ENCODE peak calls at places on chromosomes 4 and X, in four cellular contexts. X is WTC11, U is GM12878, H is HepG2. L is an unnamed sample.

GRCh38 chr4:13054410-13054970 is 429.6 kb downstream of the RAB28 start:
- DNase-seq in X (no peak), H (no peak), U (no peak), L (no peak)

GRCh38 chr4:144353240-144353639 is 212.7 kb upstream of the GYPA start:
- DNase-seq in U (no peak), X (no peak), H (no peak), L (no peak)

GRCh38 chrX:72620550-72621145 is 48.0 kb upstream of the HDAC8 start:
- DNase-seq in X (no peak), U (no peak), H (peak; percentile 2), L (peak; percentile 31)

GRCh38 chr4:83552924-83553323 is 17.0 kb downstream of the GPAT3 start:
- DNase-seq in X (no peak), H (no peak), U (no peak), L (peak; percentile 57)

GRCh38 chrX:75603833-75604232 is 81.0 kb upstream of the ZDHHC15 start:
- DNase-seq in U (no peak), H (peak; percentile 7), X (no peak), L (peak; percentile 24)

GRCh38 chr4:76589872-76590846 is 155.1 kb downstream of the SHROOM3 start:
- DNase-seq in H (peak; percentile 52), X (peak; percentile 88), U (no peak), L (no peak)

GRCh38 chrX:43964936-43965335 is 8.3 kb downstream of the NDP start:
- DNase-seq in X (no peak), H (no peak), U (no peak), L (no peak)

GRCh38 chrX:100872161-100872560 is 2.0 kb downstream of the NOX1 start:
- DNase-seq in U (no peak), X (no peak), H (no peak), L (no peak)

GRCh38 chr4:92299152-92299551 is 4.6 kb upstream of the GRID2 start:
- DNase-seq in U (no peak), X (no peak), H (no peak), L (no peak)

GRCh38 chrX:1809581-1809980 is 194.7 kb downstream of the ASMT start:
- DNase-seq in H (no peak), U (no peak), X (no peak), L (no peak)

GRCh38 chrX:1802912-1803311 is 188.1 kb downstream of the ASMT start:
- DNase-seq in U (no peak), H (no peak), X (no peak), L (no peak)

DNA sequence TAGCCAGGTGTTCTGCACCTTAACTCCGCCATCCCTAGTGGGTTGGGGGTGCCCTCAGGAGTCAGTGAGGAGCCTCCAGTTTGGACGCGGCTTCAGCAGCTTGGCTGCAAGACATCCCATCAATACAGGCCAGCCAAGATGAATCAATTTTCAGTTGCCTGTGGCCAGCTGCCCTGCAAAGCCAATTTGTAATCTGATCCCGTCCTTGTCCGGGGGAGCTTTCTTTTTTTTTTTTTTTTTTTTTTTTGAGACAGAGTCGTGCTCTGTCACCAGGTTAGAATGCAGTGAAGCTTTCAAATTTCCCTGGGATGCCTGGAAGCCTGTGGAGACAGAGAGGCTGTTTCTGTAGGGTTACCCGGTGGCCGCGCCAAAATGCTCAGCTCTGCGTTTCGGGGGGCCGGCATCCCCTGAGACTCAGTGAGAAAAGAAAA is 192.5 kb downstream of the ASMT start:
- DNase-seq in H (no peak), X (peak; percentile 34), U (no peak), L (no peak)
- TF ChIP-seq NR2C2 in H (no peak), X (no peak), U (no peak), L (no peak)

DNA sequence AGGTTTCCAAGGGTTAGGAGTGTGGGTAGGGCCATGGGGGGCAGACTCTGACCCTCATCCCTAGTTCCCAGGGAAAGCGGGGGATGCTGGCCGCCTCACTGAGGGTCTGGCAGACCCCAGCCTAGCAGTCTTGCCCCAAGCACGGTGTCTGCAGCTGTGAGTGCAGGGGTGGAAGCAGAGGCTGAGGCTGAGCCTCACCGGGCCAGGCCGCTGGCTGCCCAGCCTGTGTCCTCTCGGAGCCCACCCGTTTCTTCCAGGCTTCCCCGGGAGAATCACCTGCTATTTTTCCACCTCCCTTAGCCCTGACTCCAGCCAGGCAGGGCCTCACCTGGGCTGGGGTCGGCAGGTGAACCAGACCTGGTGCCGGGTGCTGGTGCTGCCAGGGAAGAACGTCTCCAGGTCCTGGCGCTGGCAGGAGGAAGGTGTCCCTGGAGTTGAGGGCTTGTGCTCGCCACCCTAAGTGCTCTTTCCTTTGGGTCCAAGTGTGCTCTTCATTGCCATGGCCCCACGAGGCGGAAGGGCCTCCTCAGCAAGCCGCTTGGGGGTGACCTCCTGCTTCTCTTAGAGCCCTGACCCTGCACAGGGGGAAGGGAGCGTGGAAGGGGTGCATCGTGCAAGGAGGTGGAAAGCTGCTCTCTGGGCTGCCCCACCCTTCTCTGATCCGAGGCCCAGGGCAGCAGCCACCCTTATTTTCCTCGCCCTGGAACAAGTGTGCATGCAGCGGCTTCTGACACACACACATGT is 112.8 kb downstream of the FAM53A start:
- DNase-seq in U (no peak), X (peak; percentile 8), H (no peak), L (no peak)
- TF ChIP-seq CBFB in U (no peak), X (no peak), H (no peak), L (no peak)

GRCh38 chr4:165368114-165368513 is 10.7 kb upstream of the CPE start:
- DNase-seq in H (no peak), U (no peak), X (no peak), L (no peak)
- TF ChIP-seq NR2C2 in H (no peak), U (no peak), X (no peak), L (no peak)

GRCh38 chr4:159497961-159498360 is 395.1 kb downstream of the RAPGEF2 start:
- DNase-seq in H (no peak), X (no peak), U (no peak), L (no peak)
- TF ChIP-seq CBFB in H (no peak), X (no peak), U (no peak), L (no peak)